ENCODE peak calls at places on chromosomes 12 and 14, in six cellular contexts. U is fibroblast of lung, Q is cardiac muscle cell, O is heart left ventricle, P is adrenal gland, E is brain microvascular endothelial cell. M is an unnamed sample.

GRCh38 chr14:105330491-105330895 is 15.9 kb downstream of the PACS2 start:
- DNase-seq in Q (peak; percentile 66), U (peak; percentile 70), E (peak; percentile 57), O (no peak), P (peak; percentile 74), M (peak; percentile 46)

GRCh38 chr12:127133675-127134335 is 1133.2 kb upstream of the TMEM132C start:
- DNase-seq in Q (no peak), O (no peak), E (no peak), P (no peak), U (no peak), M (no peak)

GRCh38 chr12:97404549-97404948 is 58.1 kb upstream of the RMST start:
- DNase-seq in U (peak; percentile 39), O (no peak), P (peak; percentile 65), E (peak; percentile 0), Q (peak; percentile 28), M (peak; percentile 48)

GRCh38 chr14:65228436-65228835 is 126.1 kb upstream of the MAX start:
- DNase-seq in P (no peak), E (no peak), U (no peak), O (no peak), Q (no peak), M (no peak)

GRCh38 chr14:23094666-23095195 is at the start of gene ACIN1:
- DNase-seq in P (peak; percentile 83), U (peak; percentile 87), Q (peak; percentile 92), E (peak; percentile 78), O (peak; percentile 77), M (peak; percentile 84)

GRCh38 chr14:105888784-105889665 is 362.6 kb downstream of the TMEM121 start:
- DNase-seq in E (no peak), P (peak; percentile 25), O (no peak), U (no peak), Q (no peak), M (no peak)

GRCh38 chr12:92603741-92604432 is 98.9 kb upstream of the PLEKHG7 start:
- DNase-seq in E (peak; percentile 11), O (no peak), U (peak; percentile 32), Q (no peak), P (no peak), M (no peak)

GRCh38 chr12:47717443-47718193 is 7.7 kb downstream of the ENDOU start:
- DNase-seq in P (peak; percentile 94), Q (peak; percentile 93), E (peak; percentile 77), O (peak; percentile 89), U (peak; percentile 62), M (peak; percentile 36)

GRCh38 chr12:997505-997904 is 6.5 kb downstream of the ERC1 start:
- DNase-seq in Q (no peak), O (no peak), U (no peak), P (no peak), E (no peak), M (no peak)

GRCh38 chr12:31408778-31409177 is 82.8 kb upstream of the SINHCAF start:
- DNase-seq in P (no peak), Q (no peak), E (no peak), O (no peak), U (no peak), M (no peak)

GRCh38 chr12:117842630-117843029 is 126.2 kb downstream of the KSR2 start:
- DNase-seq in Q (no peak), O (no peak), P (no peak), U (no peak), E (no peak), M (no peak)

GRCh38 chr14:56797569-56798446 is 12.5 kb downstream of the OTX2 start:
- DNase-seq in E (no peak), P (no peak), U (no peak), Q (no peak), O (no peak), M (no peak)

GRCh38 chr14:56659964-56660551 is 80.5 kb downstream of the TMEM260 start:
- DNase-seq in Q (peak; percentile 60), U (peak; percentile 44), O (no peak), P (no peak), E (peak; percentile 39), M (peak; percentile 63)

GRCh38 chr12:56631790-56632700 is 1.9 kb upstream of the BAZ2A start:
- DNase-seq in O (peak; percentile 80), U (peak; percentile 31), E (peak; percentile 18), Q (peak; percentile 47), P (peak; percentile 80), M (peak; percentile 66)

GRCh38 chr14:26255213-26255612 is 342.6 kb downstream of the NOVA1 start:
- DNase-seq in P (no peak), E (no peak), Q (peak; percentile 70), U (peak; percentile 18), O (no peak), M (peak; percentile 1)

GRCh38 chr14:64715628-64716412 is 11.6 kb downstream of the PLEKHG3 start:
- DNase-seq in O (no peak), E (no peak), Q (no peak), U (peak; percentile 33), P (peak; percentile 59), M (no peak)

GRCh38 chr14:61528591-61529021 is 166.7 kb upstream of the HIF1A start:
- DNase-seq in Q (peak; percentile 76), P (no peak), E (peak; percentile 92), U (peak; percentile 97), O (no peak), M (no peak)

GRCh38 chr14:96205059-96205993 is 687 bp downstream of the BDKRB2 start:
- DNase-seq in O (no peak), U (no peak), Q (no peak), P (no peak), E (no peak), M (peak; percentile 62)

GRCh38 chr12:108553799-108554198 is 7.2 kb downstream of the SART3 start:
- DNase-seq in Q (no peak), P (no peak), U (no peak), O (no peak), E (no peak), M (no peak)

GRCh38 chr12:53709671-53710070 is 17.6 kb downstream of the CALCOCO1 start:
- DNase-seq in U (peak; percentile 38), O (no peak), Q (no peak), E (no peak), P (no peak), M (no peak)

GRCh38 chr12:93080994-93081809 is 152.1 kb upstream of the EEA1 start:
- DNase-seq in P (no peak), Q (peak; percentile 74), O (no peak), E (peak; percentile 71), U (peak; percentile 84), M (no peak)

DNA sequence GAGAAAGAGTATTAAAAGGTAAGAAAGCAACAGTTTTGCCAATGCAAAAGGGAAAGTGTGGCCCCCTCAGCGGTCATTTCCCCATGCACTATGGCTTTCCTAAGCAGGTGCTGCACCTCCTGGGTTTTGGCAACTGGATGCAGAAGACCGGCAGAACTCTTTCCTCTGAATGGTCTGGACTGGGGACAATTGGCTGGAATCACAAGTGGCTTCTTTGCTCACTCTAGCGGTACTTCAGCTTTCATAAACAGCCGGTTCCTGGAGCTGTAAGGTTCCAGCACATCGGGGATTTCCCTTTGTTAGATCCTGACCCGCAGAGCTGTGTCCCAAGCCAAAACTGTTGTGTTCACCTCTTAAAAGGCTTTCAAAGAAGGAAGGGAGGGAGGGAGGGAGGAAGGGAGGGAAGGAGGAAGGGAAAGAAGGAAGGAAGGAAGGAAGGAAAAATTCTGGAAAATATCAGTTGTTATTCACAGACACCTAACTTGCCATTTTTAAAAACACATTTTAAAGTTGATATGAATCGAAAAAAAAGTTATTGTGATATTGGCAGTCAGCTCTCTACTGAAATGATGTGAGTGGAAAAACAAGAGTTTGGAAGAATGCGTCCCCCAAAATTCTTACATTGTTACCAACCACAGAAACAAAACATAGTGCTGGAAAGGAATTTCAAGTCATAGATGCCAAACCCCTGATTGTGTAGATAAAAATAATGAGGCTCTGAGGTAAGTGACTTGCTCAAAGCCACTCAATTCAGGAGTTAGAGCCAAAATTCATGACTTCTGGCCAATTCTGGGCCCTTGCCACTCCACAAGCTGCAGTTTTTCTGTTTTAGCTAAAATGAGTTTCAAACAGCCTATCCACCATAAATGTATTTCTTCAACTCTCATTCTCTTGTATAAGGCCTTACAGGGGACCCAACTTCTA is 220.6 kb upstream of the HMGA2 start:
- DNase-seq in E (peak; percentile 87), U (peak; percentile 98), P (no peak), Q (peak; percentile 79), O (peak; percentile 36), M (peak; percentile 58)
- TF ChIP-seq CTCF in E (no peak), U (no peak), P (no peak), Q (no peak), O (no peak), M (no peak)

GRCh38 chr14:104215706-104216334 is 77.4 kb downstream of the KIF26A start:
- DNase-seq in Q (no peak), E (no peak), U (no peak), O (no peak), P (no peak), M (no peak)

GRCh38 chr14:104214819-104215218 is 76.4 kb downstream of the KIF26A start:
- DNase-seq in Q (no peak), E (no peak), P (no peak), U (no peak), O (no peak), M (no peak)

GRCh38 chr14:104212206-104213095 is 74.1 kb downstream of the KIF26A start:
- DNase-seq in E (no peak), P (no peak), U (no peak), O (no peak), Q (no peak), M (no peak)

GRCh38 chr14:104213301-104214034 is 75.1 kb downstream of the KIF26A start:
- DNase-seq in P (no peak), E (no peak), U (no peak), O (no peak), Q (no peak), M (no peak)

DNA sequence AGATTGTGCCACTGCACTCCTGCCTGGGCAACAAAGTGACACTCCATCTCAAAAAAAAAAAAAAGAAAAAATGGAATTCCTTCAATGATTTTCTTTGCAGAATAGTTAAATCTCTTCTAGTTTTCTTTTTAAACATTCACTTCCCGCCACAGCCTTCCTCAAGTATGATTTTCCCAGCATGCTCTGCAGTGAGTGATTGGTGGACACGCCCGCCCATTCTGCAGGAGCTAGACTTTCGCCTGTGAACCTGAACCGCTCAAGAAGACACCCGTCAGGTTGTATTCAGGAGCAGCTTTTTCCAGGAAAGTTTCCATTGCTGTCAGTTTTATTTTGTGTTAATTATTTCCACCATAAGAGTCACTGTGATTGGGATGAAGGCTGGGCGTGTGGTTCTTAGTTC is 76.0 kb downstream of the KIF26A start:
- DNase-seq in E (no peak), Q (no peak), P (no peak), U (no peak), O (no peak), M (no peak)
- H3K27ac ChIP-seq in E (no peak overlapping the region), Q (no peak overlapping the region), P (no peak overlapping the region), U (no peak overlapping the region), O (no peak overlapping the region), M (no peak overlapping the region)

GRCh38 chr12:77107121-77107520 is 41.8 kb upstream of the E2F7 start:
- DNase-seq in E (no peak), Q (no peak), U (no peak), P (no peak), O (no peak), M (no peak)
- TF ChIP-seq CTCF in E (no peak), Q (no peak), U (no peak), P (no peak), O (no peak), M (no peak)

DNA sequence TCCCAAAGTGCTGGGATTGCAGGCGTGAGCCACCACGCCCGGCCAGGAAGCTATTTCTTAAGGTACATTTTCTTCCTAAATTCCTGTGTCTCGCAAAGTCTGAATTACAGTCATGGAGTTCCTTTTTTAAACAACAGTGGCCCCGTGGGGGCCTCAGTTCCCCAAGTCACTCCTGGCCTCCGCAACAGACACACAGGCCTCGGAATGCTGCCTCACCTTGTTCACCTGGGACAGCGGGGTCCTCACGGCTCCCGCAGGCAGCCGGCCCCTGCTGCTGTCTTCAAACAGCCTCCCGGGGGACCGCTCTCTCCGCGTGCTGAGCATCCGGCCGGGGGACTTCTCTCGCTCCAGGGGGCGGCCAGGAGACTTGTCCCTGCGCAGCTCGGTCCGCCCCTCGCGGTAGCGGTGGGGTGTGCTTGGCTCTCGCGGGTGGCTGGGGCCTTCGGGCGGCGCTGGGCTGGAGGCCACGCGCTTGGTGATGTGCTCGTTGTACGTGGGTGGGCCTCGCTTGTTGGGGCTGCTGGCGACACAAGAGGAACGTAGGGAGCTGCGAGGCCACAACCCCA is 22.1 kb downstream of the PRKAB1 start:
- DNase-seq in O (no peak), Q (no peak), P (no peak), E (no peak), U (no peak), M (no peak)
- H3K27ac ChIP-seq in O (no peak overlapping the region), Q (no peak overlapping the region), P (no peak overlapping the region), E (no peak overlapping the region), U (no peak overlapping the region), M (no peak overlapping the region)

M was measured in RWPE1.